ENCODE peak calls at places on chromosomes 5 and 9, in ten cellular contexts. Y, H, G, V, O, D, B, L, I and U are unnamed samples.

GRCh38 chr9:82764270-82764669 is 298.7 kb downstream of the RASEF start:
- DNase-seq in Y (no peak), H (no peak), G (no peak), V (no peak), O (no peak), D (no peak), B (no peak), L (no peak), I (no peak), U (no peak)

GRCh38 chr5:166370928-166371690 is 1920.3 kb upstream of the WWC1 start:
- DNase-seq in Y (no peak), H (no peak), G (no peak), V (no peak), O (no peak), D (no peak), B (no peak), L (peak; percentile 17), I (peak; percentile 30), U (no peak)

GRCh38 chr9:84600739-84601138 is 68.8 kb upstream of the NTRK2 start:
- DNase-seq in Y (no peak), H (no peak), G (no peak), V (no peak), O (no peak), D (no peak), B (no peak), L (no peak), I (peak; percentile 8), U (no peak)

GRCh38 chr5:52727568-52727967 is 60.1 kb upstream of the ITGA1 start:
- DNase-seq in Y (no peak), H (no peak), G (no peak), V (no peak), O (no peak), D (peak; percentile 80), B (peak; percentile 19), L (peak; percentile 47), I (peak; percentile 91), U (no peak)

GRCh38 chr9:123329329-123329955 is 26.6 kb upstream of the CRB2 start:
- DNase-seq in Y (no peak), H (no peak), G (peak; percentile 84), V (peak; percentile 74), O (no peak), D (no peak), B (no peak), L (no peak), I (peak; percentile 89), U (no peak)

GRCh38 chr9:110604101-110604710 is 24.7 kb upstream of the SVEP1 start:
- DNase-seq in Y (no peak), H (no peak), G (no peak), V (no peak), O (no peak), D (peak; percentile 77), B (no peak), L (no peak), I (no peak), U (no peak)

GRCh38 chr5:149333711-149334443 is 11.4 kb upstream of the GRPEL2 start:
- DNase-seq in Y (no peak), H (no peak), G (no peak), V (no peak), O (no peak), D (no peak), B (no peak), L (no peak), I (no peak), U (no peak)

GRCh38 chr5:91079037-91079436 is 304.1 kb downstream of the ARRDC3 start:
- DNase-seq in Y (no peak), H (no peak), G (no peak), V (no peak), O (no peak), D (no peak), B (no peak), L (no peak), I (peak; percentile 79), U (no peak)

GRCh38 chr9:127707766-127708165 is 978 bp downstream of the CFAP157 start:
- DNase-seq in Y (no peak), H (no peak), G (peak; percentile 34), V (no peak), O (peak; percentile 61), D (no peak), B (no peak), L (no peak), I (no peak), U (no peak)

GRCh38 chr9:17799383-17799782 is 220.5 kb downstream of the SH3GL2 start:
- DNase-seq in Y (no peak), H (no peak), G (no peak), V (no peak), O (no peak), D (no peak), B (no peak), L (peak; percentile 17), I (peak; percentile 74), U (no peak)

GRCh38 chr5:158032246-158032645 is 173.3 kb upstream of the CLINT1 start:
- DNase-seq in Y (no peak), H (peak; percentile 6), G (no peak), V (no peak), O (no peak), D (no peak), B (no peak), L (no peak), I (no peak), U (no peak)

GRCh38 chr9:98916660-98917059 is 27.0 kb upstream of the COL15A1 start:
- DNase-seq in Y (peak; percentile 57), H (no peak), G (peak; percentile 22), V (no peak), O (no peak), D (peak; percentile 18), B (peak; percentile 83), L (no peak), I (no peak), U (no peak)

GRCh38 chr5:138149530-138149929 is 10.3 kb upstream of the NME5 start:
- DNase-seq in Y (no peak), H (no peak), G (no peak), V (no peak), O (no peak), D (no peak), B (no peak), L (no peak), I (peak; percentile 18), U (no peak)

GRCh38 chr9:122346478-122347347 is 24.1 kb upstream of the PTGS1 start:
- DNase-seq in Y (peak; percentile 68), H (no peak), G (peak; percentile 46), V (peak; percentile 75), O (no peak), D (peak; percentile 41), B (peak; percentile 39), L (peak; percentile 79), I (peak; percentile 37), U (no peak)

GRCh38 chr9:111301195-111301594 is 28.8 kb downstream of the OR2K2 start:
- DNase-seq in Y (no peak), H (no peak), G (no peak), V (no peak), O (no peak), D (peak; percentile 59), B (no peak), L (peak; percentile 44), I (peak; percentile 57), U (no peak)

GRCh38 chr5:27008604-27009564 is 29.5 kb downstream of the CDH9 start:
- DNase-seq in Y (no peak), H (no peak), G (no peak), V (no peak), O (no peak), D (no peak), B (no peak), L (no peak), I (peak; percentile 14), U (no peak)

GRCh38 chr9:37987467-37987981 is 81.5 kb downstream of the SHB start:
- DNase-seq in Y (no peak), H (peak; percentile 41), G (no peak), V (peak; percentile 50), O (no peak), D (no peak), B (no peak), L (no peak), I (no peak), U (no peak)

GRCh38 chr9:36136894-36137391 is 410 bp downstream of the GLIPR2 start:
- DNase-seq in Y (no peak), H (no peak), G (no peak), V (no peak), O (no peak), D (no peak), B (no peak), L (peak; percentile 35), I (peak; percentile 21), U (no peak)

GRCh38 chr9:107732781-107733529 is 243.4 kb upstream of the KLF4 start:
- DNase-seq in Y (peak; percentile 57), H (peak; percentile 9), G (no peak), V (no peak), O (no peak), D (peak; percentile 62), B (peak; percentile 54), L (peak; percentile 51), I (peak; percentile 92), U (no peak)